ENCODE peak calls at places on chromosomes 7 and 10, in ten cellular contexts. F is uterus; W is GM23338; H is right cardiac atrium; L is cardiac muscle cell; M is CD4-positive, alpha-beta T cell; I is spleen; S is keratinocyte; J is AG04450; D is IMR-90. V is an unnamed sample.

GRCh38 chr7:100396421-100396982 is 23.2 kb downstream of the PILRA start:
- DNase-seq in M (no peak), I (no peak), H (no peak), J (no peak), S (no peak), F (no peak), D (no peak), L (no peak), W (no peak), V (peak; percentile 58)

GRCh38 chr10:58438340-58438739 is 53.1 kb downstream of the TFAM start:
- DNase-seq in W (no peak), S (no peak), M (no peak), J (no peak), F (no peak), H (no peak), D (peak; percentile 73), I (no peak), L (no peak), V (no peak)

GRCh38 chr7:96284838-96285237 is 37.1 kb downstream of the SLC25A13 start:
- DNase-seq in J (no peak), W (no peak), I (no peak), H (no peak), D (no peak), M (no peak), S (no peak), L (no peak), F (no peak), V (no peak)

GRCh38 chr7:37448057-37448636 is 517 bp downstream of the ELMO1 start:
- DNase-seq in H (peak; percentile 28), J (no peak), L (peak; percentile 55), W (peak; percentile 80), S (no peak), F (peak; percentile 19), I (no peak), D (no peak), M (peak; percentile 24), V (peak; percentile 5)

GRCh38 chr7:134850048-134850447 is 70.6 kb downstream of the CALD1 start:
- DNase-seq in I (no peak), M (no peak), F (no peak), H (no peak), S (no peak), D (peak; percentile 57), L (no peak), W (no peak), J (no peak), V (no peak)

GRCh38 chr7:99219985-99220384 is 12.1 kb upstream of the KPNA7 start:
- DNase-seq in M (no peak), D (no peak), J (no peak), H (no peak), S (no peak), W (no peak), I (peak; percentile 7), F (no peak), L (peak; percentile 35), V (no peak)

GRCh38 chr10:89946106-89946505 is 244.7 kb downstream of the KIF20B start:
- DNase-seq in D (peak; percentile 15), J (no peak), W (no peak), H (no peak), F (no peak), M (no peak), I (no peak), L (no peak), S (no peak), V (peak; percentile 54)

GRCh38 chr7:129989466-129989865 is 36.7 kb upstream of the UBE2H start:
- DNase-seq in D (no peak), L (no peak), S (no peak), F (no peak), H (no peak), I (no peak), J (no peak), M (peak; percentile 8), W (no peak), V (no peak)

GRCh38 chr7:726084-726853 is at the start of gene DNAAF5:
- DNase-seq in F (peak; percentile 85), J (peak; percentile 39), L (peak; percentile 90), M (peak; percentile 81), W (peak; percentile 93), H (peak; percentile 90), S (no peak), I (peak; percentile 96), D (peak; percentile 81), V (peak; percentile 93)

GRCh38 chr7:726854-727103 is 280 bp downstream of the DNAAF5 start:
- DNase-seq in J (no peak), W (no peak), D (no peak), S (no peak), H (no peak), L (peak; percentile 66), I (no peak), F (no peak), M (no peak), V (no peak)

GRCh38 chr7:724298-724697 is 2.2 kb upstream of the DNAAF5 start:
- DNase-seq in F (no peak), J (no peak), W (no peak), H (no peak), D (no peak), S (no peak), M (no peak), I (no peak), L (no peak), V (no peak)

GRCh38 chr7:727104-727805 is at the start of gene PRKAR1B:
- DNase-seq in F (no peak), S (no peak), H (no peak), M (peak; percentile 22), W (peak; percentile 73), L (no peak), D (no peak), I (peak; percentile 84), J (no peak), V (peak; percentile 68)

DNA sequence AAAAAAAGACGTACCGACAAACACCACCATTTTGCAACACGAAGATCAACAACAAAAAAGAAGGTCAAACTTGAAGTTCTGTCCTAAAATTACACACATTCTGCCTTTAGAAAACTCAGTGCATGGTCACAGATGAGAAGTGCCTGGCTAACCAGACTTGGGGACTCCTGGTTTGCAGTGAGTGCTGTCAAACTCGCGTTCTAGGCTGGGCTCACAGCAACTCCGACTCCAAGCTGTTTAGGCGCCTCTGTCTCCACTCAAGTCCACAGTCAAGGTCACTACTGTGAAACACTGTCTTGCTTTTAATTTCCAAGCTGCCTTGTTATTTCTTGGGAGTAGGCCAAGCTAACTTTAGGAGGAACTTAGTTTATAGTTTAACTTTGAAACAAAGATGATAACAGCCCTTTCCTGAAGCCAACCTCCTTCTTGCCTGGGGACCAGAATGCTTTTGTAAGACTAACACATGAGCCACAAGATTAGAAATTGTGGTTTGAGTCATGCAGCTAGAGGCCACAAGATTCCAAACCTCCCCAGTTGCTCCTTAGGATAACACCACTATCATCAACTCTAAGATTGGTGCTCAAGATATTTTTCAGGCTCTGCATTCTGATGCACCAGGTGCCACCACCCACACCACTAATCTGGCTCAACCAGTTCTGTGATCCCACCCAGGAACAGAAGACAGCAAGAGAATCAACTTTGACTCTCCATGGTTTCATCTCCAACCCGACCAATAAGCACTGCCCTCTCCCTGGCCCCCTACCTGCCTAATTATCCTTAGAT is 1.1 kb upstream of the DNAAF5 start:
- DNase-seq in H (no peak), J (no peak), F (no peak), W (no peak), L (no peak), S (peak; percentile 33), M (no peak), D (peak; percentile 86), I (peak; percentile 10), V (no peak)
- H3K27ac ChIP-seq in H (no peak overlapping the region), J (peak overlapping the region; percentile 11), F (no peak overlapping the region), W (no peak overlapping the region), L (no peak overlapping the region), S (no peak overlapping the region), M (no peak overlapping the region), D (no peak overlapping the region), I (no peak overlapping the region), V (peak overlapping the region; percentile 61)

DNA sequence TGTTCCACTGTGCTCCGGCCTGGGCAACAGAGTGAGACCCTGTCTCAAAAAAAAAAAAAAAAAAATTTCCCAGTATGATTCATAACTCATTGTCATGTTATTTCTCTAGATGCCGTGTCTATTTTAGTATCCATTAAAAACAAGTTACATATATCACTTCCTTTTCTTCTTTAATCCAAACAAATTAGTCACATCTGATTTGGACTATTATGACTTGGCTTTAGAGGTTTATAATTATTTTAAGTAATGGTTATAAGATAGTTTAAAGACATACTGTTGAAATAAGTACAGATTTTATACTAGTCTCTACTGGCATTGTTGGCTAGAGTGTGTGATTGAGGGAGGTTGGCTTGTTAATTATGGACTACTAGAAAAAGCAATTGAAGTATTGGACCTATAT is 53.3 kb downstream of the ZMYND11 start:
- DNase-seq in H (no peak), M (no peak), F (no peak), S (no peak), I (no peak), L (no peak), W (no peak), D (peak; percentile 57), J (no peak), V (no peak)
- H3K27ac ChIP-seq in H (no peak overlapping the region), M (no peak overlapping the region), F (no peak overlapping the region), S (no peak overlapping the region), I (no peak overlapping the region), L (no peak overlapping the region), W (no peak overlapping the region), D (no peak overlapping the region), J (no peak overlapping the region), V (no peak overlapping the region)

DNA sequence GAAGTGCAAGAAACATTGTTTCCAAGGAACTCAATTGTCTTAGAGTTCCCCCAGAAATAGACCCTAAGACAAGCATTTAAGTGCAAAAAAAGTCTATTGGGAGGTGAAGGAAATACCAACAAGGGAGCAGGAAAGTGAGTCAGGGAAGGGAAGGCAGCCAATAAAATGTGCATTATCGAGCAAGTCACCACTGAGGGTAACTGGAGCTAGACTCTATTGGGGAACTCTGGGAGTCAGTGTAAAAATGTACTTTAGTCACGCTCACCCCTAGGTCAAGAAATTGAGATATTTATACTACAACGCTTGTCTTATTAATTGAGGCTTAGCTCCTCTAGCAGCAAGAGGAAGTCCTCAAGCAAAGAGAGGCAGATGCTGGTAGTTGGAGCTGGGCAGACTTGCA is 137.7 kb downstream of the RTKN2 start:
- DNase-seq in I (no peak), L (no peak), D (peak; percentile 98), J (peak; percentile 91), M (no peak), S (no peak), F (no peak), H (no peak), W (no peak), V (no peak)
- H3K27ac ChIP-seq in I (no peak overlapping the region), L (no peak overlapping the region), D (peak overlapping the region; percentile 99), J (peak overlapping the region; percentile 55), M (no peak overlapping the region), S (no peak overlapping the region), F (peak overlapping the region; percentile 7), H (no peak overlapping the region), W (no peak overlapping the region), V (no peak overlapping the region)

GRCh38 chr10:95264227-95265051 is 26.4 kb downstream of the PDLIM1 start:
- DNase-seq in J (no peak), W (peak; percentile 91), I (no peak), H (no peak), D (no peak), L (no peak), F (no peak), S (peak; percentile 92), M (no peak), V (no peak)

GRCh38 chr10:95265572-95265971 is 25.2 kb downstream of the PDLIM1 start:
- DNase-seq in J (no peak), F (no peak), D (no peak), H (no peak), M (no peak), S (no peak), W (no peak), L (no peak), I (no peak), V (no peak)

GRCh38 chr10:95268438-95268837 is 22.4 kb downstream of the PDLIM1 start:
- DNase-seq in D (peak; percentile 60), J (no peak), L (peak; percentile 69), I (no peak), F (peak; percentile 74), H (peak; percentile 87), M (no peak), S (no peak), W (no peak), V (no peak)

GRCh38 chr10:95267261-95267660 is 23.5 kb downstream of the PDLIM1 start:
- DNase-seq in F (no peak), S (no peak), L (no peak), W (no peak), H (no peak), J (no peak), M (no peak), D (no peak), I (no peak), V (no peak)

DNA sequence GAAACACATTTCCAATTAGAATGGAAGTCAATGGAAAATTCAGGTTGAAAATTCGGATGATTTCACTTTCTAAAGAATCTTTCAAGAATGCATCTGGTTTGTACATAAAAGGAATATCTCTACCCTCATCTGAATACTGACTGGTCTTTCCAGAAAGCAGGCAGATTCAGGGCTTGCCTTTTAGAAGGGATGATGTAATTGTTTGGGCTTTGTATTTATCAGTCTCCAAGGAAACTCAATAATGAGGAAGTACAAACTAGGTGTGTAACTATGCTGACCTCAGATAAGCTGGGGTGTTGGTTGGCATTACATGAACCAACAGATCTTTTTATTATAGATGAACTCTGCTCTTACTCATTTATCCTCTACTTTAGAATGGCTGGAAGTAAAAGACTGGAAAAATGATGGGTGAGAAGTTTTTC is 24.1 kb downstream of the PDLIM1 start:
- DNase-seq in M (no peak), W (peak; percentile 81), I (no peak), J (no peak), S (peak; percentile 97), L (no peak), H (no peak), F (no peak), D (peak; percentile 88), V (no peak)
- H3K27ac ChIP-seq in M (no peak overlapping the region), W (peak overlapping the region; percentile 97), I (peak overlapping the region; percentile 86), J (peak overlapping the region; percentile 62), S (peak overlapping the region; percentile 85), L (no peak overlapping the region), H (peak overlapping the region; percentile 79), F (peak overlapping the region; percentile 96), D (peak overlapping the region; percentile 52), V (no peak overlapping the region)

V was measured in CD4-positive, CD25-positive, alpha-beta regulatory T cell.